ENCODE peak calls at places on chromosomes 2 and 18, in four cellular contexts. B is H9, S is IMR-90, O is H1. X is an unnamed sample.

GRCh38 chr2:99572380-99572779 is 82.6 kb upstream of the REV1 start:
- DNase-seq in B (no peak), S (no peak), O (no peak), X (peak; percentile 14)

GRCh38 chr18:22446325-22446724 is 28.6 kb upstream of the CTAGE1 start:
- DNase-seq in B (no peak), S (no peak), O (no peak), X (no peak)

GRCh38 chr18:50240083-50240563 is 26.2 kb downstream of the CFAP53 start:
- DNase-seq in B (no peak), S (no peak), O (no peak), X (no peak)

GRCh38 chr2:230717595-230717994 is 5.0 kb downstream of the CAB39 start:
- DNase-seq in B (no peak), S (no peak), O (no peak), X (peak; percentile 85)

GRCh38 chr2:237441605-237442004 is 27.6 kb upstream of the COL6A3 start:
- DNase-seq in B (no peak), S (peak; percentile 89), O (no peak), X (no peak)

GRCh38 chr18:23403310-23403709 is 49.8 kb upstream of the RIOK3 start:
- DNase-seq in B (no peak), S (no peak), O (no peak), X (no peak)

GRCh38 chr2:74583504-74583903 is 29.0 kb downstream of the DOK1 start:
- DNase-seq in B (no peak), S (peak; percentile 58), O (no peak), X (peak; percentile 84)

GRCh38 chr2:145260674-145261073 is 740.8 kb upstream of the ZEB2 start:
- DNase-seq in B (no peak), S (no peak), O (no peak), X (no peak)

GRCh38 chr2:46351388-46352141 is 54.4 kb downstream of the EPAS1 start:
- DNase-seq in B (peak; percentile 54), S (no peak), O (no peak), X (no peak)

GRCh38 chr2:181444654-181445053 is 12.5 kb upstream of the ITGA4 start:
- DNase-seq in B (no peak), S (no peak), O (no peak), X (no peak)

GRCh38 chr2:111975053-111975552 is 76.7 kb downstream of the MERTK start:
- DNase-seq in B (no peak), S (peak; percentile 95), O (peak; percentile 23), X (peak; percentile 32)

GRCh38 chr2:231146656-231147055 is 21.8 kb upstream of the HTR2B start:
- DNase-seq in B (no peak), S (no peak), O (no peak), X (no peak)

GRCh38 chr2:120777170-120777751 is 41.6 kb downstream of the GLI2 start:
- DNase-seq in B (no peak), S (no peak), O (no peak), X (no peak)

GRCh38 chr2:175180701-175181103 is 808 bp downstream of the ATP5MC3 start:
- DNase-seq in B (peak; percentile 36), S (peak; percentile 41), O (no peak), X (peak; percentile 69)

GRCh38 chr2:191678437-191679110 is 638 bp downstream of the NABP1 start:
- DNase-seq in B (peak; percentile 50), S (no peak), O (peak; percentile 55), X (peak; percentile 73)

GRCh38 chr2:229719926-229720652 is 5.7 kb upstream of the DNER start:
- DNase-seq in B (no peak), S (peak; percentile 17), O (no peak), X (peak; percentile 48)

GRCh38 chr2:157324331-157324843 is 1.2 kb downstream of the ERMN start:
- DNase-seq in B (no peak), S (no peak), O (no peak), X (peak; percentile 29)
- H3K23ac ChIP-seq in B (no peak overlapping the region), S (no peak overlapping the region), O (no peak overlapping the region), X (no peak overlapping the region)

DNA sequence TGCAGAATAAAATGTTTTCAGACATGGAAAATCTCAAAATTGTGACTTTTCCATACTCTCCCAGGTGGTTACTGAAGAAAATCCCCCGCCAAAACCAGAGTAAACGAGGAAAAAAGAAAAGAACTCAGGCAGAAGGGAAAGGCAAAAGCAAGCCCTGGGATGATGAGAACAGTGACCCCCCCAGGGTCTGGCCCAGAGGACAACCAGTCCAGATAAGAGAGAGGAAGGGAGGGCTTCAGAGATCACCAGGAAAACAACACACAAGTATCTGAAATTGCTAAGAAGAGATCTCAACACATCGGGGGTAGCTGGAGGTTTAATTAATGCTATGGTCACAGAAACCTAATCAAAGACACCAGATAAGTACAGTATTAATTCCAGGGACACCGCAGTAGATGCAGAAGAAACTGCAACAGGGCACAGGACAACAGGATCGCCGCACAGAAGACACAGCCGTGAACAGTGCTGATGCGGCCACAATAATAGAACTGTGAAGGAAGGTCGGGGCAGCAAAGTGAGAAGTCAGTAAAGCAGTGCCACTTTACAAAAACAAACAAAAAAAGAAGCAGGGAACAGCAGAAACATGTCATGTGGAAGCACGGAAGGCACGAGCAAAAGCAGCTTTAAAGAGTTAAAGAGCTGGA is 28.5 kb downstream of the FAM168B start:
- DNase-seq in B (no peak), S (no peak), O (no peak), X (no peak)
- H3K4me2 ChIP-seq in B (no peak overlapping the region), S (peak overlapping the region; percentile 4), O (no peak overlapping the region), X (no peak overlapping the region)

GRCh38 chr18:13185675-13186198 is 32.8 kb upstream of the LDLRAD4 start:
- DNase-seq in B (no peak), S (no peak), O (no peak), X (no peak)

GRCh38 chr18:13184396-13184795 is 34.2 kb upstream of the LDLRAD4 start:
- DNase-seq in B (no peak), S (no peak), O (no peak), X (no peak)

GRCh38 chr18:13187498-13187897 is 31.1 kb upstream of the LDLRAD4 start:
- DNase-seq in B (no peak), S (no peak), O (no peak), X (no peak)

GRCh38 chr18:13183790-13184189 is 34.8 kb upstream of the LDLRAD4 start:
- DNase-seq in B (no peak), S (no peak), O (no peak), X (no peak)

DNA sequence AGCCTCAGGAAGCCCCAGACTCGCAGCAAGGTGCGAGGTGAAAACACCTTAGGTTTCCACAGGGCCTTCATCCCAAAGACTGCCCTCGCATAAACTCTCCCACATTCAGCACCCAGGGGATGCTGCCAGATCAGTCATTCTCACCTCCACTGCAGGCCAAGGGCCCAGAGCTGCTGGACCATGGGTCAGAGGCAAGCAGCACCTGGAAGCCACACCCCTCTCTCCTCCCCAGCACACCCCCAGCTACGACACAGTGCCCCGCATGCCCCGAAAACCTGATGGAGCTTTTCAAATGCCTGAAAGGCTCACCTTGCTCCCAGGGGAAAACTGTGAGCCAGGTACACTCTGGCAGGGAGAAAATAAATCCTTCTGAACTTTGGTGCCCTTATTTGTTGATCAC is 31.9 kb upstream of the LDLRAD4 start:
- DNase-seq in B (no peak), S (no peak), O (no peak), X (no peak)
- H4K5ac ChIP-seq in B (no peak overlapping the region), S (no peak overlapping the region), O (no peak overlapping the region), X (no peak overlapping the region)

DNA sequence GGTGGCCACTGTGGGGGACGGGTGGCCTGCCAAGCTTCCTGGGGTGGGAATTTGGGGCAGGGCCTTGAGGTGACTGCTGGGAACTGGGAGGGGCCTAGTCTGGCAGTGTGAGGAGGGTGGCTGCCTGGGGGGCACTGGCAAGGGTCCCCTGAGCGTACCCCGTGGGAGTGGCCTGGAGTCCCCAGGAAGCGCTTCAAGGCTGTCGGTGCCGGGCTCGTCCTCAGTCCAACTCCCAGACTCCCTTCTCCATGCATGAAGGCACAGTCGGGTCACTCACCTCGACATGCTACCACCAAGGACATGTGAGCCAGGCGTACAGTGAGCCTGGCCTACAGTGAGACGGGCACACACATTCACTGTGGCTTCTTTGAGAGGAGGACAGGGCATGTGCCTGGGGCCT is 105.3 kb downstream of the SMIM21 start:
- DNase-seq in B (no peak), S (no peak), O (no peak), X (no peak)
- H3K23ac ChIP-seq in B (no peak overlapping the region), S (no peak overlapping the region), O (no peak overlapping the region), X (no peak overlapping the region)

DNA sequence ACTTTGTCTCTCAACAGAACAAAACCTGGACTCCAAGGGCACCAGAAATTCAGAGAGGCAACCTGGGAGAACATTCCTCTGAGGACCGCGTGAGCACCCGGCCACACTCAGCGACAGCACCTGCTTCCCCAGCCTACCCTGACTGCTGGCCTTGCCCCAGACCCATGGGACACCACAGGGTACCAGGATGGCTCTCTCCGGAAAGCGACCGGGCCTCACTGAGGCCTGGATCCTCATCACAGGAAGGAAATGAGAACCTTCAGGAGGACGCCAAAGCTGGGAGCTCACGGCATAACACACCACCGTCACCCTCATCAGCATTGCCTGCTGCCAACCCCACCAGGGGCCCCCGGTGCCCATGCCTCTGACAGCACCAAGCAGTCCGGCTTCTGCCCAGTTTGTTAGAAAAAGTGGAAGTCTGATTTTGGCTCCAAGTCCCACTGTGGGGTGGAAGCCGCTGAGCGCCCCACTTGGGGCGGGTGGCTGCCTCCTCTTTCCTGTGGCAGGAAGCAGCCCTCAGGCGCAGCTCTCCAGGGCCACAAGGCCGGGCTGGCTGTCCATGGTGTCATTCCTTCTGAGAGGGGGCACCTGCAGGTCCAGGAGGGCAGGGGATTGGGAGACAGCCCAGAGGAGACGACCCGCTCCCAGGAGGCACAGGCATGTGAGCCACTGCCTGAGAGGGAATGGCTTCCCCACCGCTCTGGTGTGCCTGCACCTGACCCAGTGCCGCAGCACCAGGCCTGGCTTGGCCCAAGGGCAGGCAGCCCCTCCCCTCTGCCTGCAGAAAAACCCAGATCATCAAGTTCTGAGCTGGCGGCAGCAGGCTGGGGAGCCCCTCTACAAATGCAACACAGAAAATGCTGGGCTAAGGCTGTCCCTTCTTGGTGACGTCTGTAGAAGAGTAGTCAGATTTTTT is 38.6 kb downstream of the HS6ST1 start:
- DNase-seq in B (peak; percentile 16), S (no peak), O (no peak), X (no peak)
- H3K4me2 ChIP-seq in B (no peak overlapping the region), S (no peak overlapping the region), O (no peak overlapping the region), X (no peak overlapping the region)

GRCh38 chr2:216194561-216194960 is 85.4 kb downstream of the XRCC5 start:
- DNase-seq in B (no peak), S (no peak), O (no peak), X (no peak)

GRCh38 chr2:216194013-216194412 is 84.9 kb downstream of the XRCC5 start:
- DNase-seq in B (no peak), S (no peak), O (no peak), X (no peak)

GRCh38 chr2:216192181-216192580 is 83.0 kb downstream of the XRCC5 start:
- DNase-seq in B (no peak), S (no peak), O (no peak), X (no peak)

GRCh38 chr2:216195565-216195978 is 86.4 kb downstream of the XRCC5 start:
- DNase-seq in B (no peak), S (peak; percentile 94), O (no peak), X (no peak)

DNA sequence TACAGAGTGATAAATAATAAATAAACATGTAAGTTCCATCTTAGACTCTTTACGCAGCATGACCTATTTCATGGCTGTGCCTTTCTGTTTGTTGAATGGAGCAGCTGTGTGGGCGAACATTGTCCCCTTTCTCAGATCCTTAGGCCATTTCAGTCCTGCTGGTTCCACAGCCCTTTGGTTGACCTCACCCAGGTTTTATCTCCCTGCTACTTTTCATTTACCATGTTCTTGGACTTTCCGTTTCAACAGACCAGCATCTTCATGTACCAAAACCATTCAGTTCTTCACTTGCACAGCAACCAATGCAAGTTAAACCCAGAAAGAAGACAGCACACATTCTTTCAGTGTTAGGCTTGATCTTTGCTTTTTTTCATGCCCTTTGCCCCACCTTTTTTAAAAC is 83.8 kb downstream of the XRCC5 start:
- DNase-seq in B (no peak), S (no peak), O (no peak), X (no peak)
- H4K5ac ChIP-seq in B (no peak overlapping the region), S (no peak overlapping the region), O (no peak overlapping the region), X (no peak overlapping the region)